ENCODE peak calls at places on chromosomes 1 and 21, in four cellular contexts. One of them, this sample, is unnamed.

GRCh38 chr1:177228721-177229088 is 57.9 kb downstream of the BRINP2 start:
- DNase-seq in NCI-H1694 treated with DMSO at 0.1 percent for 48 hours: no peak
- DNase-seq in HTR-8/SVneo: no peak
- DNase-seq in HL-60: no peak
- DNase-seq in this sample: no peak

GRCh38 chr1:84892657-84893618 is at the start of gene LPAR3:
- DNase-seq in HTR-8/SVneo: peak; percentile 53
- DNase-seq in HL-60: no peak
- DNase-seq in NCI-H1694 treated with DMSO at 0.1 percent for 48 hours: peak; percentile 47
- DNase-seq in this sample: no peak

GRCh38 chr1:225427249-225428065 is at the start of gene LBR:
- DNase-seq in NCI-H1694 treated with DMSO at 0.1 percent for 48 hours: peak; percentile 42
- DNase-seq in HTR-8/SVneo: no peak
- DNase-seq in HL-60: no peak
- DNase-seq in this sample: no peak

GRCh38 chr1:34302798-34303197 is 126.1 kb downstream of the C1orf94 start:
- DNase-seq in HL-60: no peak
- DNase-seq in HTR-8/SVneo: no peak
- DNase-seq in NCI-H1694 treated with DMSO at 0.1 percent for 48 hours: no peak
- DNase-seq in this sample: no peak

GRCh38 chr1:246428542-246429308 is 78.4 kb downstream of the SMYD3 start:
- DNase-seq in HL-60: no peak
- DNase-seq in HTR-8/SVneo: peak; percentile 40
- DNase-seq in NCI-H1694 treated with DMSO at 0.1 percent for 48 hours: no peak
- DNase-seq in this sample: peak; percentile 81

GRCh38 chr1:107626075-107626796 is 338.7 kb downstream of the VAV3 start:
- DNase-seq in NCI-H1694 treated with DMSO at 0.1 percent for 48 hours: no peak
- DNase-seq in HTR-8/SVneo: no peak
- DNase-seq in HL-60: no peak
- DNase-seq in this sample: no peak

GRCh38 chr1:229410692-229411433 is 23.0 kb downstream of the ACTA1 start:
- DNase-seq in HTR-8/SVneo: peak; percentile 88
- DNase-seq in NCI-H1694 treated with DMSO at 0.1 percent for 48 hours: peak; percentile 98
- DNase-seq in HL-60: peak; percentile 90
- DNase-seq in this sample: no peak

GRCh38 chr1:167430849-167431242 is 87.5 kb downstream of the CD247 start:
- DNase-seq in HL-60: no peak
- DNase-seq in HTR-8/SVneo: no peak
- DNase-seq in NCI-H1694 treated with DMSO at 0.1 percent for 48 hours: no peak
- DNase-seq in this sample: no peak

GRCh38 chr21:44449473-44450363 is 5.6 kb upstream of the LRRC3 start:
- DNase-seq in NCI-H1694 treated with DMSO at 0.1 percent for 48 hours: no peak
- DNase-seq in HTR-8/SVneo: no peak
- DNase-seq in HL-60: no peak
- DNase-seq in this sample: no peak